ENCODE peak calls at places on chromosomes 3 and 15, in six cellular contexts. One of them, this sample, is unnamed.

GRCh38 chr15:39478996-39479395 is 101.9 kb upstream of the THBS1 start:
- DNase-seq in stimulated activated naive CD8-positive, alpha-beta T cell treated with anti-CD3 and anti-CD28 coated beads, Interleukin-15, Interleukin-2, amounts not matched to agents 100 U/mL and 50 U/mL, for 24 hours: no peak
- DNase-seq in HFFc6: no peak
- DNase-seq in HS-5: no peak
- DNase-seq in hepatocyte: no peak
- DNase-seq in progenitor cell of endocrine pancreas: no peak
- DNase-seq in this sample: no peak

GRCh38 chr15:32884136-32884535 is 166.3 kb downstream of the GREM1 start:
- DNase-seq in stimulated activated naive CD8-positive, alpha-beta T cell treated with anti-CD3 and anti-CD28 coated beads, Interleukin-15, Interleukin-2, amounts not matched to agents 100 U/mL and 50 U/mL, for 24 hours: no peak
- DNase-seq in HFFc6: no peak
- DNase-seq in HS-5: no peak
- DNase-seq in hepatocyte: no peak
- DNase-seq in progenitor cell of endocrine pancreas: no peak
- DNase-seq in this sample: no peak

GRCh38 chr3:194043516-194043915 is 92.4 kb upstream of the HES1 start:
- DNase-seq in stimulated activated naive CD8-positive, alpha-beta T cell treated with anti-CD3 and anti-CD28 coated beads, Interleukin-15, Interleukin-2, amounts not matched to agents 100 U/mL and 50 U/mL, for 24 hours: no peak
- DNase-seq in HFFc6: peak; percentile 49
- DNase-seq in HS-5: peak; percentile 53
- DNase-seq in hepatocyte: peak; percentile 44
- DNase-seq in progenitor cell of endocrine pancreas: no peak
- DNase-seq in this sample: no peak

GRCh38 chr3:1171320-1171719 is 78.5 kb downstream of the CNTN6 start:
- DNase-seq in stimulated activated naive CD8-positive, alpha-beta T cell treated with anti-CD3 and anti-CD28 coated beads, Interleukin-15, Interleukin-2, amounts not matched to agents 100 U/mL and 50 U/mL, for 24 hours: no peak
- DNase-seq in HFFc6: no peak
- DNase-seq in HS-5: no peak
- DNase-seq in hepatocyte: no peak
- DNase-seq in progenitor cell of endocrine pancreas: no peak
- DNase-seq in this sample: no peak

GRCh38 chr3:41846850-41847249 is 115.1 kb downstream of the ULK4 start:
- DNase-seq in stimulated activated naive CD8-positive, alpha-beta T cell treated with anti-CD3 and anti-CD28 coated beads, Interleukin-15, Interleukin-2, amounts not matched to agents 100 U/mL and 50 U/mL, for 24 hours: no peak
- DNase-seq in HFFc6: peak; percentile 21
- DNase-seq in HS-5: no peak
- DNase-seq in hepatocyte: no peak
- DNase-seq in progenitor cell of endocrine pancreas: no peak
- DNase-seq in this sample: no peak

GRCh38 chr3:72452745-72453144 is 395.5 kb downstream of the SHQ1 start:
- DNase-seq in stimulated activated naive CD8-positive, alpha-beta T cell treated with anti-CD3 and anti-CD28 coated beads, Interleukin-15, Interleukin-2, amounts not matched to agents 100 U/mL and 50 U/mL, for 24 hours: no peak
- DNase-seq in HFFc6: no peak
- DNase-seq in HS-5: no peak
- DNase-seq in hepatocyte: peak; percentile 23
- DNase-seq in progenitor cell of endocrine pancreas: no peak
- DNase-seq in this sample: no peak

GRCh38 chr15:93298901-93299300 is 209.9 kb upstream of the RGMA start:
- DNase-seq in stimulated activated naive CD8-positive, alpha-beta T cell treated with anti-CD3 and anti-CD28 coated beads, Interleukin-15, Interleukin-2, amounts not matched to agents 100 U/mL and 50 U/mL, for 24 hours: no peak
- DNase-seq in HFFc6: no peak
- DNase-seq in HS-5: no peak
- DNase-seq in hepatocyte: no peak
- DNase-seq in progenitor cell of endocrine pancreas: no peak
- DNase-seq in this sample: no peak

GRCh38 chr3:139935071-139935865 is at the start of gene CLSTN2:
- DNase-seq in stimulated activated naive CD8-positive, alpha-beta T cell treated with anti-CD3 and anti-CD28 coated beads, Interleukin-15, Interleukin-2, amounts not matched to agents 100 U/mL and 50 U/mL, for 24 hours: peak; percentile 29
- DNase-seq in HFFc6: no peak
- DNase-seq in HS-5: no peak
- DNase-seq in hepatocyte: peak; percentile 88
- DNase-seq in progenitor cell of endocrine pancreas: peak; percentile 66
- DNase-seq in this sample: peak; percentile 89

GRCh38 chr3:64276131-64276530 is 50.9 kb upstream of the PRICKLE2 start:
- DNase-seq in stimulated activated naive CD8-positive, alpha-beta T cell treated with anti-CD3 and anti-CD28 coated beads, Interleukin-15, Interleukin-2, amounts not matched to agents 100 U/mL and 50 U/mL, for 24 hours: no peak
- DNase-seq in HFFc6: no peak
- DNase-seq in HS-5: no peak
- DNase-seq in hepatocyte: no peak
- DNase-seq in progenitor cell of endocrine pancreas: no peak
- DNase-seq in this sample: no peak

GRCh38 chr15:74317820-74318375 is 49.5 kb downstream of the CYP11A1 start:
- DNase-seq in stimulated activated naive CD8-positive, alpha-beta T cell treated with anti-CD3 and anti-CD28 coated beads, Interleukin-15, Interleukin-2, amounts not matched to agents 100 U/mL and 50 U/mL, for 24 hours: no peak
- DNase-seq in HFFc6: peak; percentile 80
- DNase-seq in HS-5: peak; percentile 86
- DNase-seq in hepatocyte: peak; percentile 70
- DNase-seq in progenitor cell of endocrine pancreas: no peak
- DNase-seq in this sample: no peak

GRCh38 chr3:153285194-153285641 is 123.2 kb downstream of the RAP2B start:
- DNase-seq in stimulated activated naive CD8-positive, alpha-beta T cell treated with anti-CD3 and anti-CD28 coated beads, Interleukin-15, Interleukin-2, amounts not matched to agents 100 U/mL and 50 U/mL, for 24 hours: no peak
- DNase-seq in HFFc6: peak; percentile 31
- DNase-seq in HS-5: no peak
- DNase-seq in hepatocyte: peak; percentile 28
- DNase-seq in progenitor cell of endocrine pancreas: no peak
- DNase-seq in this sample: no peak

GRCh38 chr3:153209596-153209995 is 47.6 kb downstream of the RAP2B start:
- DNase-seq in stimulated activated naive CD8-positive, alpha-beta T cell treated with anti-CD3 and anti-CD28 coated beads, Interleukin-15, Interleukin-2, amounts not matched to agents 100 U/mL and 50 U/mL, for 24 hours: no peak
- DNase-seq in HFFc6: peak; percentile 54
- DNase-seq in HS-5: peak; percentile 76
- DNase-seq in hepatocyte: no peak
- DNase-seq in progenitor cell of endocrine pancreas: no peak
- DNase-seq in this sample: no peak

GRCh38 chr15:62099171-62099601 is 32.4 kb downstream of the C2CD4A start:
- DNase-seq in stimulated activated naive CD8-positive, alpha-beta T cell treated with anti-CD3 and anti-CD28 coated beads, Interleukin-15, Interleukin-2, amounts not matched to agents 100 U/mL and 50 U/mL, for 24 hours: no peak
- DNase-seq in HFFc6: peak; percentile 84
- DNase-seq in HS-5: peak; percentile 66
- DNase-seq in hepatocyte: no peak
- DNase-seq in progenitor cell of endocrine pancreas: no peak
- DNase-seq in this sample: no peak

GRCh38 chr3:96101013-96101412 is 713.4 kb upstream of the EPHA6 start:
- DNase-seq in stimulated activated naive CD8-positive, alpha-beta T cell treated with anti-CD3 and anti-CD28 coated beads, Interleukin-15, Interleukin-2, amounts not matched to agents 100 U/mL and 50 U/mL, for 24 hours: no peak
- DNase-seq in HFFc6: no peak
- DNase-seq in HS-5: no peak
- DNase-seq in hepatocyte: no peak
- DNase-seq in progenitor cell of endocrine pancreas: no peak
- DNase-seq in this sample: no peak